ENCODE peak calls at places on chromosomes 4 and X, in ten cellular contexts. G is T-cell, D is mucosa of descending colon, P is esophagus squamous epithelium, L is Ammon's horn, N is frontal cortex, B is mesenchymal stem cell, V is aorta, U is islet precursor cell, S is iris pigment epithelial cell. M is an unnamed sample.

GRCh38 chr4:95857761-95858160 is 17.9 kb downstream of the PDHA2 start:
- DNase-seq in D (no peak), P (no peak), U (no peak), L (no peak), N (no peak), G (no peak), V (no peak), S (peak; percentile 20), B (no peak), M (peak; percentile 18)

GRCh38 chr4:113276448-113277158 is 227.2 kb downstream of the ANK2 start:
- DNase-seq in U (no peak), N (no peak), B (no peak), P (no peak), D (no peak), L (peak; percentile 49), G (no peak), V (no peak), S (no peak), M (peak; percentile 4)

GRCh38 chr4:52057196-52057595 is 6.1 kb downstream of the SPATA18 start:
- DNase-seq in B (peak; percentile 51), L (no peak), P (no peak), V (no peak), U (no peak), D (no peak), G (no peak), N (no peak), S (peak; percentile 47), M (no peak)

GRCh38 chrX:104427693-104428092 is 138.3 kb upstream of the IL1RAPL2 start:
- DNase-seq in L (no peak), G (no peak), D (no peak), N (no peak), B (no peak), S (no peak), U (no peak), V (no peak), P (no peak), M (no peak)

GRCh38 chr4:151015458-151016344 is 617 bp upstream of the LRBA start:
- DNase-seq in V (peak; percentile 90), S (peak; percentile 56), P (peak; percentile 35), L (peak; percentile 84), G (peak; percentile 78), D (peak; percentile 81), B (peak; percentile 87), U (peak; percentile 97), N (peak; percentile 78), M (peak; percentile 51)

GRCh38 chr4:184344435-184344834 is 126.8 kb upstream of the ENPP6 start:
- DNase-seq in B (no peak), P (no peak), S (no peak), N (no peak), D (no peak), V (no peak), L (no peak), G (no peak), U (no peak), M (no peak)

GRCh38 chrX:133988010-133988409 is 2.6 kb upstream of the GPC3 start:
- DNase-seq in L (no peak), N (no peak), P (no peak), D (no peak), G (no peak), U (no peak), S (no peak), V (no peak), B (no peak), M (no peak)

GRCh38 chr4:10403633-10404445 is 53.4 kb downstream of the ZNF518B start:
- DNase-seq in V (no peak), G (no peak), B (peak; percentile 6), S (peak; percentile 39), U (no peak), D (peak; percentile 73), N (peak; percentile 23), P (no peak), L (peak; percentile 65), M (peak; percentile 2)

GRCh38 chr4:185626798-185627197 is 91.5 kb upstream of the PDLIM3 start:
- DNase-seq in U (no peak), B (no peak), S (no peak), D (no peak), P (no peak), V (no peak), G (no peak), L (no peak), N (no peak), M (no peak)

GRCh38 chrX:46327229-46328081 is 217.8 kb downstream of the ZNF674 start:
- DNase-seq in D (peak; percentile 28), B (peak; percentile 1), L (no peak), N (no peak), G (no peak), P (no peak), S (peak; percentile 20), U (peak; percentile 96), V (no peak), M (peak; percentile 31)

GRCh38 chr4:155908187-155909139 is 5.0 kb downstream of the TDO2 start:
- DNase-seq in L (no peak), S (peak; percentile 20), U (no peak), B (no peak), V (no peak), P (no peak), D (no peak), N (no peak), G (no peak), M (no peak)

GRCh38 chr4:19304028-19304427 is 947.7 kb upstream of the SLIT2 start:
- DNase-seq in S (peak; percentile 57), N (no peak), D (no peak), P (no peak), B (peak; percentile 41), U (no peak), L (no peak), V (no peak), G (no peak), M (no peak)

GRCh38 chrX:121245763-121246162 is 198.4 kb downstream of the GLUD2 start:
- DNase-seq in N (no peak), L (peak; percentile 2), B (no peak), S (no peak), G (no peak), P (no peak), U (no peak), V (no peak), D (no peak), M (no peak)

GRCh38 chr4:129455462-129455861 is 359.5 kb downstream of the C4orf33 start:
- DNase-seq in U (no peak), S (no peak), N (no peak), V (no peak), G (no peak), D (no peak), P (no peak), B (no peak), L (peak; percentile 15), M (no peak)

M was measured in astrocyte.